ENCODE peak calls at places on chromosomes 2 and 18, in nine cellular contexts. I is PC-9; G is OCI-LY7; C is astrocyte of the spinal cord; T is cardiac muscle cell; B is AG04449; W is hepatocyte; E is CD8-positive, alpha-beta T cell; K is A549. R is an unnamed sample.

GRCh38 chr18:28136071-28136470 is 40.9 kb downstream of the CDH2 start:
- DNase-seq in I (no peak), G (no peak), C (no peak), T (no peak), B (no peak), W (no peak), E (no peak), K (no peak), R (no peak)

GRCh38 chr2:47307066-47307465 is 95.9 kb upstream of the MSH2 start:
- DNase-seq in I (peak; percentile 67), G (no peak), C (peak; percentile 12), T (no peak), B (peak; percentile 37), W (no peak), E (no peak), K (no peak), R (no peak)

GRCh38 chr2:46735108-46735691 is 180.4 kb downstream of the MCFD2 start:
- DNase-seq in I (no peak), G (no peak), C (no peak), T (no peak), B (no peak), W (no peak), E (no peak), K (no peak), R (no peak)

GRCh38 chr2:26020214-26020613 is 13.7 kb upstream of the RAB10 start:
- DNase-seq in I (no peak), G (no peak), C (no peak), T (no peak), B (no peak), W (peak; percentile 35), E (no peak), K (no peak), R (no peak)

GRCh38 chr2:174835797-174836255 is 71.6 kb upstream of the CHRNA1 start:
- DNase-seq in I (no peak), G (no peak), C (peak; percentile 96), T (peak; percentile 95), B (peak; percentile 85), W (no peak), E (no peak), K (no peak), R (peak; percentile 94)

GRCh38 chr18:58232674-58233073 is 188.6 kb downstream of the NEDD4L start:
- DNase-seq in I (no peak), G (no peak), C (no peak), T (no peak), B (no peak), W (no peak), E (no peak), K (no peak), R (no peak)

GRCh38 chr18:55343396-55344073 is 244.5 kb downstream of the TCF4 start:
- DNase-seq in I (no peak), G (peak; percentile 26), C (peak; percentile 56), T (peak; percentile 54), B (no peak), W (peak; percentile 33), E (no peak), K (peak; percentile 6), R (no peak)

GRCh38 chr2:194819367-194819766 is 837.7 kb upstream of the SLC39A10 start:
- DNase-seq in I (no peak), G (no peak), C (no peak), T (no peak), B (no peak), W (no peak), E (no peak), K (no peak), R (no peak)

GRCh38 chr18:2148823-2149222 is 422.5 kb downstream of the METTL4 start:
- DNase-seq in I (no peak), G (no peak), C (peak; percentile 12), T (peak; percentile 34), B (no peak), W (no peak), E (no peak), K (no peak), R (peak; percentile 68)

GRCh38 chr2:28627722-28628480 is 123.7 kb upstream of the PPP1CB start:
- DNase-seq in I (no peak), G (no peak), C (peak; percentile 72), T (peak; percentile 83), B (no peak), W (no peak), E (no peak), K (no peak), R (no peak)

GRCh38 chr2:138030459-138030858 is 66.2 kb downstream of the HNMT start:
- DNase-seq in I (no peak), G (no peak), C (peak; percentile 74), T (peak; percentile 59), B (peak; percentile 44), W (no peak), E (no peak), K (no peak), R (peak; percentile 21)

GRCh38 chr2:146894514-146894913 is 950.3 kb upstream of the ACVR2A start:
- DNase-seq in I (no peak), G (no peak), C (no peak), T (no peak), B (no peak), W (no peak), E (no peak), K (no peak), R (no peak)

GRCh38 chr2:65185012-65185411 is 42.6 kb upstream of the ACTR2 start:
- DNase-seq in I (no peak), G (no peak), C (no peak), T (no peak), B (no peak), W (no peak), E (no peak), K (no peak), R (no peak)
- H3K4me3 ChIP-seq in I (no peak overlapping the region), G (no peak overlapping the region), C (no peak overlapping the region), T (no peak overlapping the region), B (no peak overlapping the region), W (no peak overlapping the region), E (no peak overlapping the region), K (no peak overlapping the region), R (no peak overlapping the region)

GRCh38 chr2:213085538-213085937 is 65.9 kb downstream of the IKZF2 start:
- DNase-seq in I (no peak), G (no peak), C (no peak), T (no peak), B (no peak), W (no peak), E (no peak), K (no peak), R (no peak)

GRCh38 chr2:213087040-213087439 is 64.4 kb downstream of the IKZF2 start:
- DNase-seq in I (no peak), G (no peak), C (no peak), T (no peak), B (no peak), W (no peak), E (no peak), K (no peak), R (no peak)

GRCh38 chr2:213084261-213084660 is 67.2 kb downstream of the IKZF2 start:
- DNase-seq in I (no peak), G (no peak), C (no peak), T (no peak), B (no peak), W (no peak), E (no peak), K (no peak), R (no peak)

GRCh38 chr2:213086566-213086965 is 64.8 kb downstream of the IKZF2 start:
- DNase-seq in I (no peak), G (no peak), C (no peak), T (peak; percentile 8), B (no peak), W (no peak), E (no peak), K (no peak), R (no peak)

DNA sequence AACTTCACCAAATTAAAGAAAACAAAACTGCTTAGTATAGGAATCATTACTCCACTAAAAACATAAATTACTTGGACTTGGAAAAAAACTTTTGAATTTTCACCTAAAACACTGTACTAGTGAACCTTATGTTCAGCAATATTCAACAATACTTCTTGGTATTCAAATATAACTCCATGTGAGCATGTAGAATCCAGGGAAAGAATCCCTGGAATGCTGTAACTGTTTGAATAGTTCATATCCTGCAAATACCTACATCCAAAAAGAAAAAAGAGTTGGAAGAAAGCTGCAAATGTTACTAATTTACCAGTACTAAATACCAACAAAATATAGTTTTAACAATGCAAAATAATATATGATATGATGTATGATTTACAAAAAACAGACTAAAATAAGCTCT is 65.4 kb downstream of the IKZF2 start:
- DNase-seq in I (no peak), G (no peak), C (no peak), T (no peak), B (no peak), W (no peak), E (no peak), K (no peak), R (no peak)
- H3K4me3 ChIP-seq in I (no peak overlapping the region), G (no peak overlapping the region), C (no peak overlapping the region), T (no peak overlapping the region), B (no peak overlapping the region), W (no peak overlapping the region), E (no peak overlapping the region), K (no peak overlapping the region), R (no peak overlapping the region)

DNA sequence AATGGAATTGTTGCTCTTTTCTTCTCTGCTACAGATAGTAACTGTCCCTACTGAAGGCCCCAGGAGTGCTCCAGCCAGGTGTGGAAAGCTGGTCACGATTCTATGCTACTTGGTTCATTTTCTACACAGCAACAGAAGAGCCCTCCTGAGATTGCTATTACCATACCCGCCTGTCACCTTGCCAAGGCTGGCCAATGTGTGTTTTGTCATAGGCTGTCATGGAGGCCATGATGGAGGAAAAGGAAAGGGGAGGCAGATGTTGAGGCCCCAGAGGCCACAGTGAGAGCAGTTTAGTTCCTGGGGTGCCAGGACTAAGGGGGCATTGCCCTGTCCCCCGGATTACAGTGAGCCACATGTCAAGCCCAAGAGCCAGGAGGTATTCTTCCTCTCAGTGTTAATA is 952 bp downstream of the ELMOD3 start:
- DNase-seq in I (no peak), G (peak; percentile 8), C (no peak), T (peak; percentile 5), B (no peak), W (no peak), E (no peak), K (no peak), R (no peak)
- H3K4me3 ChIP-seq in I (peak overlapping the region; percentile 87), G (peak overlapping the region; percentile 75), C (peak overlapping the region; percentile 97), T (peak overlapping the region; percentile 51), B (peak overlapping the region; percentile 91), W (peak overlapping the region; percentile 59), E (peak overlapping the region; percentile 94), K (peak overlapping the region; percentile 83), R (peak overlapping the region; percentile 74)

DNA sequence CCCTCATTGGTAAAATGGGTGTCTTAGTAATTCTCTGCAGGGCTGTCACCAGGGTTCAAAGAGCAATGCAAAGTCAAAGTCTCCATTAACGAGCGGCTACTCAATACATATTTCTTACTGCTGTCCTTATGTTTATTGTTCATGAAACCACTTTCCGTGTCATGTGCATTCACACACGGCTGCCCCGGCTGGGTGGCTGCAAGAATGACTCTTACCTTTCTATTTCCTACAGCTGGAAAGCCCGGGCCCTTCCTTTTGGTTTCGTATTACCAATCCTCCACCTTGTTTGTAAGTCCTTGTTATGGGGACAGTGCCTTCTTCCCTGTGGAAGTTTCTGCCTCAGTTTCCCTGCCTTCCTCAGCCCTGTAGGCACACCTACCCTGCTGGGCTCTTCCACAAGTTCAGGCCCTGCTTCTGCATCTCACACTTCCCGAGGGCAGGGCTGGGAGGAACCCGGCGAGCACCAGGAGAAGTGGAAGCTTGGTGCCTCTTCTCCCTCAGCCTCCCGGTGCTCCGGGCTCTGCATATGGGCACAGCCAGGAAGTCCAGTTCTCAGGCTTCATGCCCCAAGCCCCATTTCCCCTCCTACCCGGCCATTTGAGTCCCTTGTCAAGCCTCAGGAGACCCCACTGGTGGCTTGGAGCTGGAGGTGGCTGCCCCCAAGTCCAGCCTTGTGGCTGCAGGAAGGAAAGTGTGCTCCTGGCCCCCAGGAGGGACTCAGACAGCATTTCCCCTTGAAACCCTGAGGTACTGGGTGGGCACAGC is 18.7 kb upstream of the ACKR3 start:
- DNase-seq in I (no peak), G (peak; percentile 35), C (no peak), T (no peak), B (no peak), W (no peak), E (no peak), K (no peak), R (no peak)
- H3K4me3 ChIP-seq in I (no peak overlapping the region), G (no peak overlapping the region), C (no peak overlapping the region), T (no peak overlapping the region), B (no peak overlapping the region), W (no peak overlapping the region), E (no peak overlapping the region), K (no peak overlapping the region), R (no peak overlapping the region)